ENCODE peak calls at places on chromosome 19, in seven cellular contexts. Z is PC-3, F is GM23248, O is HCT116, E is GM23338, Q is neural progenitor cell, S is SK-N-SH. L is an unnamed sample.
A peak's percentile ranks its signal among the peaks of the same experiment; 100 is the strongest.

GRCh38 chr19:38455031-38455430 is 21.5 kb downstream of the RYR1 start:
- DNase-seq in Z (peak; percentile 26), O (no peak), F (peak; percentile 31), S (no peak), E (peak; percentile 68), Q (peak; percentile 83), L (peak; percentile 14)

GRCh38 chr19:27887946-27888345 is 1325.0 kb downstream of the UQCRFS1 start:
- DNase-seq in Q (no peak), E (no peak), F (no peak), O (no peak), S (no peak), Z (no peak), L (no peak)

GRCh38 chr19:43574424-43575155 is 737 bp downstream of the XRCC1 start:
- DNase-seq in S (no peak), Q (peak; percentile 38), Z (no peak), E (no peak), F (peak; percentile 60), O (no peak), L (no peak)

GRCh38 chr19:8611890-8612806 is 1.6 kb upstream of the ADAMTS10 start:
- DNase-seq in E (peak; percentile 74), Q (no peak), O (no peak), F (peak; percentile 74), S (no peak), Z (peak; percentile 21), L (no peak)

GRCh38 chr19:55519461-55520311 is 17.2 kb downstream of the SBK2 start:
- DNase-seq in S (no peak), Z (peak; percentile 87), F (peak; percentile 95), E (no peak), Q (no peak), O (no peak), L (no peak)

GRCh38 chr19:13920940-13921744 is 15.1 kb downstream of the CC2D1A start:
- DNase-seq in O (peak; percentile 39), F (peak; percentile 73), S (peak; percentile 77), Q (peak; percentile 50), E (peak; percentile 76), Z (peak; percentile 60), L (peak; percentile 85)

GRCh38 chr19:57648336-57649003 is 15.5 kb downstream of the ZNF211 start:
- DNase-seq in S (peak; percentile 23), Z (no peak), O (no peak), F (no peak), E (no peak), Q (no peak), L (no peak)

GRCh38 chr19:45584332-45585157 is at the start of gene OPA3:
- DNase-seq in Z (peak; percentile 99), S (peak; percentile 95), Q (peak; percentile 100), F (peak; percentile 100), E (peak; percentile 100), O (peak; percentile 100), L (peak; percentile 100)

GRCh38 chr19:51948979-51949378 is 21.7 kb downstream of the ZNF613 start:
- DNase-seq in Z (no peak), E (peak; percentile 13), Q (no peak), S (peak; percentile 70), O (no peak), F (peak; percentile 57), L (no peak)

GRCh38 chr19:15237759-15238638 is 5.8 kb upstream of the EPHX3 start:
- DNase-seq in Z (no peak), E (no peak), Q (no peak), S (no peak), O (no peak), F (no peak), L (no peak)

GRCh38 chr19:34261335-34262109 is 7.2 kb downstream of the GARRE1 start:
- DNase-seq in F (no peak), O (no peak), Z (no peak), Q (no peak), E (peak; percentile 60), S (no peak), L (no peak)

GRCh38 chr19:17553256-17553655 is 2.2 kb upstream of the COLGALT1 start:
- DNase-seq in Q (peak; percentile 15), E (peak; percentile 45), O (no peak), Z (peak; percentile 80), S (no peak), F (peak; percentile 96), L (no peak)

GRCh38 chr19:55461974-55462628 is 659 bp upstream of the ISOC2 start:
- DNase-seq in S (peak; percentile 73), Z (peak; percentile 44), F (peak; percentile 69), Q (no peak), O (no peak), E (no peak), L (no peak)

GRCh38 chr19:51551673-51552440 is 19.2 kb upstream of the ZNF175 start:
- DNase-seq in Z (no peak), O (no peak), E (no peak), F (no peak), Q (no peak), S (no peak), L (no peak)

GRCh38 chr19:52648336-52648990 is 10.3 kb upstream of the ZNF83 start:
- DNase-seq in Q (no peak), F (peak; percentile 67), O (no peak), E (no peak), Z (no peak), S (no peak), L (no peak)

GRCh38 chr19:55454787-55455243 is 6.6 kb downstream of the ISOC2 start:
- DNase-seq in F (peak; percentile 70), O (no peak), S (peak; percentile 73), Z (peak; percentile 68), E (peak; percentile 85), Q (peak; percentile 71), L (peak; percentile 58)

GRCh38 chr19:44613295-44614168 is at the start of gene IGSF23:
- DNase-seq in Q (no peak), Z (no peak), E (no peak), O (no peak), S (no peak), F (no peak), L (no peak)

GRCh38 chr19:33731886-33732285 is 64.8 kb upstream of the KCTD15 start:
- DNase-seq in Q (no peak), S (no peak), Z (no peak), F (no peak), O (no peak), E (no peak), L (no peak)

GRCh38 chr19:47549341-47549768 is 23.6 kb downstream of the ZNF541 start:
- DNase-seq in F (no peak), E (no peak), S (no peak), Z (no peak), O (no peak), Q (no peak), L (no peak)
- TF ChIP-seq EZH2phosphoT487 in F (no peak), E (no peak), S (no peak), Z (no peak), O (no peak), Q (no peak), L (no peak)

DNA sequence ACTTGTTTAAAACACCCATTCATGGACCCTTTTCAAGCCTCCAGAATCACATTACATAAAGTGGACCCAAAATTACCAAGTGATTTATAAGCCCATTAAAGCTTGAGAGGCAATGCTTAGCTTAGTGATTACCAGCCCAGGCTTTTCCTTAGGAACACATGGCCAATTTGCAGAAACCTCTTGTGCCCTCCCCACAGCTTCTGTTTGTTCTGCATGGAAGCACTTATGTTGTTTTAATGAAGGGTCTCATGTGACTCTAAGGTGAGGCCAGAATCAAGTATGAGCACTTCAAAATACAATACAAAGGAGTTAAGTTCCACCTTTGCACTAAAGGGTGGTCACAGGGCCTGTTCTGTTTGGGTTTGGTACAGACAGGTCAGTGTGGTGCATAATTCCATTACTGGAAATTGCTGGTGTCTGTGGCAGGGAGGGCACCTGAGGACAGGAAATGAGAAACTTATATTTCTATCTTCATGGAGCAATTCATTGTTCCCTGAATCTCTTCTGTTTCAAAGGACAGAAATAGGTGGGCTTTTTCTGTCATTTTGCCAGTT is 15.3 kb downstream of the ZNF486 start:
- DNase-seq in Z (no peak), F (no peak), E (no peak), Q (no peak), O (no peak), S (no peak), L (no peak)
- H2AFZ ChIP-seq in Z (no peak overlapping the region), F (no peak overlapping the region), E (no peak overlapping the region), Q (no peak overlapping the region), O (no peak overlapping the region), S (no peak overlapping the region), L (no peak overlapping the region)

DNA sequence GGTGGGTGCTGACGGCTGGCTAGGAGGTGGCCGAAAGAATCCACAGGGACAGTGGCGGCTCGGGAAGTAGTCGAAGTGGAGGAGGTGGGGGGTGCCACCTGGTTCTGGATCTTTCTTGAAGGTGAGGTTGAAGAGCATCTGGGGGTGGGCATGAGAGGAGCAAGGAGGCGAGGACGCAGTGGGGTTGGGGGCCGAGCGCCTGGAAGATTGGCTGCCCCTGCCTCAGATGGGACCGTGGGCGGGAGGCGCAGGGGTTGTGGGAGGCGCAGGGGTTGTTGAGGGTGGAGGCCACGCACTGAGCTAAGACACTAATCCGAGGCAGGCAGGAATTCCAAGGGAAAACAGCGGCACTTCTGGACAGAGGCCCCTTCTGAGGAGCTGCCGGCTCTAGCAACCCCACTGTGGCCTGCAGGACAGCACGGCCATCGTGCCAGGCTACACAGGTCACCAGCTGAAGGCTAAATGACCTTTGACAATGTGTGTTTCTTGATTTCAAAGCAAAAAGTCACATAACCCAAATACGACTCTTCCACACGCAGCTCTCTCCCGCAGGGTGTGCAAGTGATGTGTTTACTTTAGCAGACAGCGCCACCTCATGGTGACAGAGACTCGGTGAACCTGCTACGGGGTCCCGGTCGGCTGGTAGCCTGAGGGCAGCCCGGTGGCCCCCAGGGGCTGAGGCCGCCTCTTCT is 44.1 kb upstream of the RANBP3 start:
- DNase-seq in F (peak; percentile 76), E (peak; percentile 96), Q (peak; percentile 94), S (peak; percentile 92), Z (peak; percentile 85), O (peak; percentile 47), L (peak; percentile 89)
- H3K4me2 ChIP-seq in F (no peak overlapping the region), E (no peak overlapping the region), Q (peak overlapping the region; percentile 72), S (no peak overlapping the region), Z (peak overlapping the region; percentile 55), O (no peak overlapping the region), L (no peak overlapping the region)

GRCh38 chr19:10805075-10805757 is 30.8 kb downstream of the TMED1 start:
- DNase-seq in E (no peak), Q (no peak), O (no peak), F (no peak), Z (no peak), S (no peak), L (no peak)
- TF ChIP-seq EZH2phosphoT487 in E (no peak), Q (no peak), O (no peak), F (no peak), Z (no peak), S (no peak), L (no peak)

DNA sequence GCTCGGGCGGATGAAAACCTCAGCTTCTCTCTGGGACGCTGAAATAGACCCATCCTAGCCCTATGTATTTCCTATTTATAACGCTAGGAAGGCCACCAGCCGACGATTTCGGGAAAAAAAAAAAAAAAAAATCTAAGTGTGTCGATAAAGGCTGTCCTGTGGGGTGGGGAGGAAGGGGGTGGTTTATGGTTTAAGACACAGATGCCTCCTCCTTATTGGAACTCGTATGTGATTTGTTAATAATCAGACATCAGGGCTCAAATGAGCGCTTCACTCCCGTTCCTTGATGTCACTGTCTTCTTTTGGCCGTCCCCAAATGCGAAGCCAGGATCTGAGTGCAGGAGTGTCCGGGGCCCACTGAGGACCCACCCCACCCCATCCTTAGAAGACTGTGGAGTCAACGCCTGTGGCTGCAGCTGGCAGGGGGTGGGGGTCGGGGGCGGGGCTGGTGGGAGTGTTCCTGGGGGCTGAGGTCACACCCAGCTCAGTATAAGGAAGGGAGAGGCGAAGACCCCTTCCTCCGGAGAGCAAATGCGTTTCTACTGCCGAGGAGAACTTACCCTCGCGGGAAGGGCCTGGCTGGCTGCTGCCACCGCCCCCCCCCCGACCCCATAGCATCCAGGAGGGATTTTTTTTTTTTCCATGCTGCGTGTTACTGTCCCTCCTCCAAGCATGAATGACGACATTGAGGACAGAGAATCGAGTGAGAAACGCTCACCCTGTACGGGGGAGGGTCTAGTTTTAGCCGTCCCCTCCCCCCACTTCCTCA is 971 bp downstream of the ATCAY start:
- DNase-seq in Z (no peak), E (peak; percentile 77), S (peak; percentile 81), O (no peak), F (no peak), Q (peak; percentile 52), L (no peak)
- H2AFZ ChIP-seq in Z (no peak overlapping the region), E (peak overlapping the region; percentile 74), S (peak overlapping the region; percentile 70), O (no peak overlapping the region), F (no peak overlapping the region), Q (peak overlapping the region; percentile 93), L (no peak overlapping the region)